ENCODE peak calls at places on chromosome 18, in nine cellular contexts. One of them, this sample, is unnamed.

GRCh38 chr18:74139888-74140287 is 7.7 kb downstream of the FBXO15 start:
- ATAC-seq in K562: peak; percentile 80
- ATAC-seq in A549: no peak
- ATAC-seq in HCT116: no peak
- ATAC-seq in GM12878: no peak
- ATAC-seq in right lobe of liver: no peak
- ATAC-seq in body of pancreas: no peak
- ATAC-seq in heart left ventricle: no peak
- ATAC-seq in upper lobe of left lung: no peak
- ATAC-seq in this sample: no peak

GRCh38 chr18:54217624-54218023 is 6.8 kb downstream of the MBD2 start:
- ATAC-seq in K562: no peak
- ATAC-seq in A549: no peak
- ATAC-seq in HCT116: no peak
- ATAC-seq in GM12878: peak; percentile 35
- ATAC-seq in right lobe of liver: no peak
- ATAC-seq in body of pancreas: no peak
- ATAC-seq in heart left ventricle: no peak
- ATAC-seq in upper lobe of left lung: no peak
- ATAC-seq in this sample: no peak

GRCh38 chr18:12777543-12777942 is 74.7 kb downstream of the PSMG2 start:
- ATAC-seq in K562: no peak
- ATAC-seq in A549: no peak
- ATAC-seq in HCT116: no peak
- ATAC-seq in GM12878: no peak
- ATAC-seq in right lobe of liver: peak; percentile 67
- ATAC-seq in body of pancreas: peak; percentile 30
- ATAC-seq in heart left ventricle: no peak
- ATAC-seq in upper lobe of left lung: peak; percentile 83
- ATAC-seq in this sample: no peak

GRCh38 chr18:2572144-2572682 is 856 bp downstream of the NDC80 start:
- ATAC-seq in K562: peak; percentile 26
- ATAC-seq in A549: peak; percentile 12
- ATAC-seq in HCT116: no peak
- ATAC-seq in GM12878: peak; percentile 16
- ATAC-seq in right lobe of liver: no peak
- ATAC-seq in body of pancreas: no peak
- ATAC-seq in heart left ventricle: no peak
- ATAC-seq in upper lobe of left lung: no peak
- ATAC-seq in this sample: no peak

GRCh38 chr18:75016025-75016717 is 192.8 kb downstream of the PTGR3 start:
- ATAC-seq in K562: no peak
- ATAC-seq in A549: no peak
- ATAC-seq in HCT116: no peak
- ATAC-seq in GM12878: peak; percentile 96
- ATAC-seq in right lobe of liver: no peak
- ATAC-seq in body of pancreas: no peak
- ATAC-seq in heart left ventricle: no peak
- ATAC-seq in upper lobe of left lung: no peak
- ATAC-seq in this sample: no peak

GRCh38 chr18:11500153-11501122 is 109.0 kb upstream of the SLC35G4 start:
- ATAC-seq in K562: no peak
- ATAC-seq in A549: peak; percentile 99
- ATAC-seq in HCT116: peak; percentile 98
- ATAC-seq in GM12878: peak; percentile 97
- ATAC-seq in right lobe of liver: no peak
- ATAC-seq in body of pancreas: peak; percentile 56
- ATAC-seq in heart left ventricle: no peak
- ATAC-seq in upper lobe of left lung: no peak
- ATAC-seq in this sample: no peak

GRCh38 chr18:62578980-62579511 is 56.2 kb downstream of the ZCCHC2 start:
- ATAC-seq in K562: no peak
- ATAC-seq in A549: no peak
- ATAC-seq in HCT116: no peak
- ATAC-seq in GM12878: no peak
- ATAC-seq in right lobe of liver: no peak
- ATAC-seq in body of pancreas: no peak
- ATAC-seq in heart left ventricle: no peak
- ATAC-seq in upper lobe of left lung: peak; percentile 53
- ATAC-seq in this sample: no peak

GRCh38 chr18:7370375-7370774 is 139.5 kb downstream of the LRRC30 start:
- ATAC-seq in K562: no peak
- ATAC-seq in A549: no peak
- ATAC-seq in HCT116: no peak
- ATAC-seq in GM12878: no peak
- ATAC-seq in right lobe of liver: peak; percentile 6
- ATAC-seq in body of pancreas: no peak
- ATAC-seq in heart left ventricle: peak; percentile 22
- ATAC-seq in upper lobe of left lung: no peak
- ATAC-seq in this sample: peak; percentile 14

GRCh38 chr18:56255381-56255780 is 383.0 kb downstream of the TXNL1 start:
- ATAC-seq in K562: no peak
- ATAC-seq in A549: no peak
- ATAC-seq in HCT116: no peak
- ATAC-seq in GM12878: no peak
- ATAC-seq in right lobe of liver: no peak
- ATAC-seq in body of pancreas: no peak
- ATAC-seq in heart left ventricle: no peak
- ATAC-seq in upper lobe of left lung: no peak
- ATAC-seq in this sample: no peak

GRCh38 chr18:56257215-56257614 is 381.2 kb downstream of the TXNL1 start:
- ATAC-seq in K562: no peak
- ATAC-seq in A549: no peak
- ATAC-seq in HCT116: no peak
- ATAC-seq in GM12878: peak; percentile 94
- ATAC-seq in right lobe of liver: peak; percentile 63
- ATAC-seq in body of pancreas: peak; percentile 48
- ATAC-seq in heart left ventricle: no peak
- ATAC-seq in upper lobe of left lung: no peak
- ATAC-seq in this sample: no peak

GRCh38 chr18:56252456-56252855 is 385.9 kb downstream of the TXNL1 start:
- ATAC-seq in K562: no peak
- ATAC-seq in A549: no peak
- ATAC-seq in HCT116: no peak
- ATAC-seq in GM12878: no peak
- ATAC-seq in right lobe of liver: no peak
- ATAC-seq in body of pancreas: no peak
- ATAC-seq in heart left ventricle: no peak
- ATAC-seq in upper lobe of left lung: no peak
- ATAC-seq in this sample: no peak

GRCh38 chr18:56258178-56258577 is 380.2 kb downstream of the TXNL1 start:
- ATAC-seq in K562: no peak
- ATAC-seq in A549: no peak
- ATAC-seq in HCT116: no peak
- ATAC-seq in GM12878: peak; percentile 82
- ATAC-seq in right lobe of liver: no peak
- ATAC-seq in body of pancreas: no peak
- ATAC-seq in heart left ventricle: no peak
- ATAC-seq in upper lobe of left lung: no peak
- ATAC-seq in this sample: no peak

DNA sequence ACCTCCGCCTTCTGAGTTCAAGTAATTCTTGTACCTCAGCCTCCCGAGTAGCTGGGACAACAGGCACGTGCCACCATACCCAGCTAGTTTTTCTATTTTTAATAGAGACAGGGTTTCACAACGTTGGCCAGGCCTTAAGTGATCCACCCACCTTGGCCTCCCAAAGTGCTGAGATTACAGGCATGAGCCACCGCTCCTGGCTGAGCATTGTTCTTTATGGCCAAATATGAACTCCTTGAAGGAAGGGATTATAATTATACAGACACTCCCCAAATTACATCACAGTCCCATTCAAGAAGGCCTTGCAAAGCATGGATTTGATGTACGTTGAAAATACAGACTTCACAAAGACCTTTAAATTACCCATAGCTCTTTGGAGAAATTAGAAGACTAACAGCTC is 381.7 kb downstream of the TXNL1 start:
- ATAC-seq in K562: no peak
- ATAC-seq in A549: no peak
- ATAC-seq in HCT116: no peak
- ATAC-seq in GM12878: no peak
- ATAC-seq in right lobe of liver: no peak
- ATAC-seq in body of pancreas: no peak
- ATAC-seq in heart left ventricle: no peak
- ATAC-seq in upper lobe of left lung: no peak
- ATAC-seq in this sample: no peak
- H3K4me3 ChIP-seq in K562: no peak overlapping the region
- H3K4me3 ChIP-seq in A549: no peak overlapping the region
- H3K4me3 ChIP-seq in HCT116: no peak overlapping the region
- H3K4me3 ChIP-seq in GM12878: no peak overlapping the region
- H3K4me3 ChIP-seq in right lobe of liver: no peak overlapping the region
- H3K4me3 ChIP-seq in body of pancreas: no peak overlapping the region
- H3K4me3 ChIP-seq in heart left ventricle: no peak overlapping the region
- H3K4me3 ChIP-seq in upper lobe of left lung: no peak overlapping the region
- H3K4me3 ChIP-seq in this sample: no peak overlapping the region

DNA sequence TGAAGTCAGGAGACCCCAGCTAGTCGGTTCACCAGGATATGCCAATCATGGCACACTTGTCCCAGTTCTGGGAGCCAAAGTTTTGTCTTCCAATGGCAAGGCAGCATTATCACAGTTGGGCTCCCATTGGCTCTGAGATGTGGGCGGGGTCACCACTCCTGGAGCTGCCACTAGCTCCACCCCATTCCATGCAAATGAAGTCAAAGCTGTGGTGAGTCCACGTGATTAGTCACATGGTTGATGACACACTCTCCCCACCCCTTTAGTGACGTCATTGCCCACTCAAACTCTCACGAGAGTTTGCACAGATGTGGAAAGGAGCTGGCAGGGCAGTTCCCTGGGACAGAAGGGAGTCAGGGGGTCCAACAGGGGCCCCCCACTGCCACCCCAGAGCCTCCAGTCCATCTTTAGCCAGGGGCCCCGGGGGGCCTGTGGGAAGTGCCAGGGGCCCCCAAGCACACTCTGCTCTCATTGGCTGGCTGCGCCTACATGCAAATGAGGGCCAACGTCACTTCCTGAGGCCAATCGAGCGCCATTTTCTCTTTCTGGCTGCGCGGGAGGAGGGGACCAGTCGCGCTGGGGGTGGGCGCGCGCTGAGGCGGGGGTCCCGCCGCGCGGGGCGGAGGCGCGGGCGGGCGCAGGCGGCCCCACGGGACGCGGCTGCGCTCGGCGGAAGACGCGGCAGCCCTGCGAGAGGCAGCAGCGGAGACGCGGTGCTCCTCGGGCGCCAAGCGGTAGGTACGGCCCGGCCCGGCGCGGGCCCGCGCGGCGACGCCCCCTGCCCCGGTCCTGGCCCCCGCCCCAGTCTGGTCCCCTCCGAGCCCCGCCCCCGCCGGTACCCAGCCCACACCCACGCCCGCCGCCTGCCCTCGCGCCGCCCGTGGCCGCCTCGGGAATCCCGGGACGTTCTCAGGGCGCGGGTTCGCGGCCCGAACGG is at the start of gene ADNP2:
- ATAC-seq in K562: peak; percentile 97
- ATAC-seq in A549: peak; percentile 90
- ATAC-seq in HCT116: peak; percentile 87
- ATAC-seq in GM12878: peak; percentile 78
- ATAC-seq in right lobe of liver: peak; percentile 90
- ATAC-seq in body of pancreas: peak; percentile 85
- ATAC-seq in heart left ventricle: peak; percentile 90
- ATAC-seq in upper lobe of left lung: peak; percentile 92
- ATAC-seq in this sample: peak; percentile 87
- TF ChIP-seq POLR2A in K562: peak; percentile 61
- TF ChIP-seq POLR2A in A549: peak; percentile 31
- TF ChIP-seq POLR2A in HCT116: peak; percentile 60
- TF ChIP-seq POLR2A in GM12878: peak; percentile 89
- TF ChIP-seq POLR2A in right lobe of liver: peak; percentile 49
- TF ChIP-seq POLR2A in body of pancreas: peak; percentile 34
- TF ChIP-seq POLR2A in heart left ventricle: no peak
- TF ChIP-seq POLR2A in upper lobe of left lung: peak; percentile 59
- TF ChIP-seq POLR2A in this sample: no peak

GRCh38 chr18:55404136-55404810 is 183.7 kb downstream of the TCF4 start:
- ATAC-seq in K562: no peak
- ATAC-seq in A549: no peak
- ATAC-seq in HCT116: no peak
- ATAC-seq in GM12878: no peak
- ATAC-seq in right lobe of liver: no peak
- ATAC-seq in body of pancreas: no peak
- ATAC-seq in heart left ventricle: no peak
- ATAC-seq in upper lobe of left lung: no peak
- ATAC-seq in this sample: no peak

GRCh38 chr18:55404811-55405654 is 183.0 kb downstream of the TCF4 start:
- ATAC-seq in K562: no peak
- ATAC-seq in A549: peak; percentile 34
- ATAC-seq in HCT116: no peak
- ATAC-seq in GM12878: peak; percentile 81
- ATAC-seq in right lobe of liver: no peak
- ATAC-seq in body of pancreas: no peak
- ATAC-seq in heart left ventricle: no peak
- ATAC-seq in upper lobe of left lung: no peak
- ATAC-seq in this sample: no peak

GRCh38 chr18:55402731-55403405 is 185.1 kb downstream of the TCF4 start:
- ATAC-seq in K562: no peak
- ATAC-seq in A549: no peak
- ATAC-seq in HCT116: no peak
- ATAC-seq in GM12878: no peak
- ATAC-seq in right lobe of liver: no peak
- ATAC-seq in body of pancreas: no peak
- ATAC-seq in heart left ventricle: no peak
- ATAC-seq in upper lobe of left lung: no peak
- ATAC-seq in this sample: no peak

GRCh38 chr18:55401638-55402191 is 186.3 kb downstream of the TCF4 start:
- ATAC-seq in K562: no peak
- ATAC-seq in A549: no peak
- ATAC-seq in HCT116: no peak
- ATAC-seq in GM12878: no peak
- ATAC-seq in right lobe of liver: peak; percentile 87
- ATAC-seq in body of pancreas: peak; percentile 62
- ATAC-seq in heart left ventricle: no peak
- ATAC-seq in upper lobe of left lung: no peak
- ATAC-seq in this sample: peak; percentile 62

DNA sequence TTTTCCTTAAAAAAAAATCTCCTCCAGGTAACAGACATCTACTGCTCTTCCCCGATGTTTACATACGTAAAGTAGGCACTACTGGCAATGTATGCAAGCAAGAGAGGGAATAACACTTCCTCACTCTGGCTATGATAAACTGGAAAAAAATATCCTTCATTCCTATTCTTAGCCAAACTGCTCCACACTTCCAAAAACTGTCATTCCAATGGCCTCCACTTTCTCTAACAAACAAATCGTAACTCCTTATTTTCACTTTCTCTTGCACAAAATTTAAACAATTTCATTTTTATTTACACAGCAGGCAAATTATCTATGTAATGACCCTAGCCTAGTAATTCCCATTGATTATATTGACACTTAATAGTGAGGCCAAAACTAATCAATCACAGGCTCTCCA is 184.4 kb downstream of the TCF4 start:
- ATAC-seq in K562: no peak
- ATAC-seq in A549: no peak
- ATAC-seq in HCT116: no peak
- ATAC-seq in GM12878: no peak
- ATAC-seq in right lobe of liver: no peak
- ATAC-seq in body of pancreas: no peak
- ATAC-seq in heart left ventricle: no peak
- ATAC-seq in upper lobe of left lung: no peak
- ATAC-seq in this sample: no peak
- H3K4me3 ChIP-seq in K562: no peak overlapping the region
- H3K4me3 ChIP-seq in A549: no peak overlapping the region
- H3K4me3 ChIP-seq in HCT116: no peak overlapping the region
- H3K4me3 ChIP-seq in GM12878: no peak overlapping the region
- H3K4me3 ChIP-seq in right lobe of liver: no peak overlapping the region
- H3K4me3 ChIP-seq in body of pancreas: no peak overlapping the region
- H3K4me3 ChIP-seq in heart left ventricle: no peak overlapping the region
- H3K4me3 ChIP-seq in upper lobe of left lung: no peak overlapping the region
- H3K4me3 ChIP-seq in this sample: peak overlapping the region; percentile 35

GRCh38 chr18:50374753-50375391 is at the start of gene SKA1:
- ATAC-seq in K562: peak; percentile 95
- ATAC-seq in A549: peak; percentile 96
- ATAC-seq in HCT116: peak; percentile 97
- ATAC-seq in GM12878: peak; percentile 98
- ATAC-seq in right lobe of liver: peak; percentile 99
- ATAC-seq in body of pancreas: peak; percentile 100
- ATAC-seq in heart left ventricle: peak; percentile 99
- ATAC-seq in upper lobe of left lung: peak; percentile 98
- ATAC-seq in this sample: peak; percentile 99
- TF ChIP-seq POLR2A in K562: peak; percentile 83
- TF ChIP-seq POLR2A in A549: peak; percentile 86
- TF ChIP-seq POLR2A in HCT116: peak; percentile 97
- TF ChIP-seq POLR2A in GM12878: peak; percentile 91
- TF ChIP-seq POLR2A in right lobe of liver: peak; percentile 78
- TF ChIP-seq POLR2A in body of pancreas: peak; percentile 87
- TF ChIP-seq POLR2A in heart left ventricle: peak; percentile 81
- TF ChIP-seq POLR2A in upper lobe of left lung: peak; percentile 70
- TF ChIP-seq POLR2A in this sample: no peak

This sample was measured in gastroesophageal sphincter.